ENCODE peak calls at places on chromosome 14, in nine cellular contexts. X is cardiac muscle cell; U is prostate gland; P is CD8-positive, alpha-beta T cell; S is psoas muscle; N is left ventricle myocardium inferior; F is aorta; B is H9; M is heart left ventricle. L is an unnamed sample.

GRCh38 chr14:102737402-102738372 is 39.6 kb upstream of the TRAF3 start:
- DNase-seq in X (no peak), U (no peak), P (no peak), S (no peak), N (no peak), F (peak), B (no peak), M (no peak), L (no peak)

GRCh38 chr14:105499256-105500035 is 8.4 kb downstream of the TEDC1 start:
- DNase-seq in X (no peak), U (no peak), P (no peak), S (no peak), N (no peak), F (peak), B (peak), M (peak), L (no peak)

GRCh38 chr14:25150934-25151790 is 101.2 kb upstream of the STXBP6 start:
- DNase-seq in X (peak), U (no peak), P (no peak), S (no peak), N (no peak), F (no peak), B (no peak), M (no peak), L (no peak)

GRCh38 chr14:83071888-83072501 is 1538.3 kb upstream of the SEL1L start:
- DNase-seq in X (peak), U (no peak), P (no peak), S (no peak), N (no peak), F (no peak), B (no peak), M (no peak), L (no peak)

GRCh38 chr14:24013654-24014514 is 25.2 kb downstream of the DHRS4L2 start:
- DNase-seq in X (peak), U (peak), P (peak), S (no peak), N (no peak), F (no peak), B (peak), M (peak), L (no peak)

GRCh38 chr14:58768977-58769376 is 131.2 kb downstream of the DACT1 start:
- DNase-seq in X (no peak), U (no peak), P (no peak), S (no peak), N (no peak), F (no peak), B (peak), M (no peak), L (no peak)

GRCh38 chr14:56087824-56088571 is 30.2 kb upstream of the PELI2 start:
- DNase-seq in X (no peak), U (peak), P (no peak), S (no peak), N (no peak), F (no peak), B (no peak), M (no peak), L (no peak)

GRCh38 chr14:90816686-90817436 is 631 bp upstream of the TTC7B start:
- DNase-seq in X (no peak), U (no peak), P (no peak), S (no peak), N (no peak), F (no peak), B (no peak), M (no peak), L (no peak)

GRCh38 chr14:98578204-98578603 is 693.8 kb downstream of the BCL11B start:
- DNase-seq in X (no peak), U (no peak), P (no peak), S (no peak), N (no peak), F (no peak), B (no peak), M (no peak), L (no peak)

GRCh38 chr14:35849122-35849521 is 23.0 kb downstream of the BRMS1L start:
- DNase-seq in X (no peak), U (no peak), P (no peak), S (no peak), N (no peak), F (no peak), B (no peak), M (no peak), L (no peak)

GRCh38 chr14:64074961-64075619 is 219.1 kb downstream of the ESR2 start:
- DNase-seq in X (peak), U (no peak), P (no peak), S (no peak), N (no peak), F (no peak), B (no peak), M (no peak), L (no peak)

GRCh38 chr14:75563931-75564330 is 14.5 kb upstream of the FLVCR2 start:
- DNase-seq in X (no peak), U (no peak), P (no peak), S (no peak), N (no peak), F (no peak), B (no peak), M (no peak), L (no peak)

GRCh38 chr14:68199465-68200145 is 380.0 kb downstream of the RAD51B start:
- DNase-seq in X (peak), U (peak), P (no peak), S (no peak), N (peak), F (no peak), B (peak), M (peak), L (no peak)

GRCh38 chr14:31990959-31991541 is 86.1 kb upstream of the ARHGAP5 start:
- DNase-seq in X (peak), U (no peak), P (no peak), S (no peak), N (no peak), F (no peak), B (no peak), M (no peak), L (no peak)

GRCh38 chr14:61540931-61541330 is 154.4 kb upstream of the HIF1A start:
- DNase-seq in X (no peak), U (no peak), P (no peak), S (no peak), N (no peak), F (no peak), B (no peak), M (no peak), L (no peak)

GRCh38 chr14:61536661-61537566 is 158.4 kb upstream of the HIF1A start:
- DNase-seq in X (no peak), U (no peak), P (no peak), S (no peak), N (no peak), F (no peak), B (no peak), M (no peak), L (no peak)

GRCh38 chr14:61537567-61538463 is 157.5 kb upstream of the HIF1A start:
- DNase-seq in X (peak), U (peak), P (no peak), S (no peak), N (no peak), F (no peak), B (peak), M (no peak), L (no peak)

GRCh38 chr14:61539631-61540030 is 155.7 kb upstream of the HIF1A start:
- DNase-seq in X (no peak), U (no peak), P (no peak), S (no peak), N (no peak), F (no peak), B (no peak), M (no peak), L (no peak)

DNA sequence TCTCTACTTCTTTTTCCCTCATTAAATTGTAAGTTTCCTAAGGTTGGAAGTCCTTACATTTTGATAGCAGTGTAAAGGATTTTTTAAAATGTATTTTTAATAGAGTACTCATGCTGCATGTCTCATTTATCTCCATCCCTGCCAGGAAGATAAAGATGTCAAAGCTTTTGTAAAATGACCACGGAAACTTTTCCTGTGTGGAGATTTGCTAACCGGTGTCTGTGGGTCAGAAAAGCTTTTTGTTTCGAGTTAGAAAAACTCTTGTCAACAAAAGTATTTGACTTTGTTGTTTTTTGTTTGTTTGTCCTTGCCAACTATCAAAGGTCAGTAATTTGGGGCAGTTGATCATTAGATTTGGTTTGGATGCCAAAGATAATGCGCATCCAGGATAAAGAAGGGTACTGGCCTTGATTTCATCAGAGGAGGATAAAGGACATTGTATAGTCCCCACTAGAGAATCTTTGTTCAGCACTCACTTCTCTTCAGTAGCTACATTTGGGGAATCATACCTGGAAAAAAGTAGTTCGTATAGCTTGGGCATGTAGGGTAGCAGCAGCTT is 156.8 kb upstream of the HIF1A start:
- DNase-seq in X (no peak), U (no peak), P (no peak), S (no peak), N (no peak), F (no peak), B (no peak), M (no peak), L (no peak)
- H3K27ac ChIP-seq in X (no peak), U (peak), P (no peak), S (peak), N (peak), F (no peak), B (no peak), M (no peak), L (peak)

GRCh38 chr14:71701990-71702389 is 230.2 kb upstream of the RGS6 start:
- DNase-seq in X (no peak), U (no peak), P (no peak), S (no peak), N (no peak), F (no peak), B (no peak), M (no peak), L (no peak)
- H3K27ac ChIP-seq in X (no peak), U (no peak), P (no peak), S (no peak), N (no peak), F (no peak), B (no peak), M (no peak), L (no peak)

GRCh38 chr14:33567736-33568124 is 383.1 kb downstream of the EGLN3 start:
- DNase-seq in X (peak), U (no peak), P (no peak), S (no peak), N (no peak), F (no peak), B (no peak), M (no peak), L (no peak)
- H3K27ac ChIP-seq in X (no peak), U (no peak), P (no peak), S (no peak), N (no peak), F (no peak), B (no peak), M (no peak), L (no peak)

DNA sequence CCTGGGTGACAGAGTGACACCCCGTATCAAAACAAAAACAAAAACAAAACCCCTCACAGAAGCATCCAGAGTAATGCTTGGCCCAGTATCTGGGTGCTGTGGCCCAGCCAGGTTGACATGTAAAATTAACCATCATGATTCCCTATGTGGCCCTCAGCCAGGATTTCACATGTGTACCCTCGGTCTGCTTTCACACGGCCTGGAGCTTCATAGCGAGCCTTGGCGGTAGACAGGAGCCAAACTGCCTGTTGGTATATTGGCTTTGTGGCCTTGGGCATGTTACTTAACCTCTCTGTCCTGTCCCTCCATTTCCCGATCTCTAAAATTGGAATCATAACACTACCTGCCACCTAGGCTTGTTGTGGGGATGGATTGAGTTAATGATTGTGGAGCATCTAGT is 65.5 kb downstream of the ADCK1 start:
- DNase-seq in X (no peak), U (no peak), P (no peak), S (no peak), N (no peak), F (no peak), B (no peak), M (no peak), L (no peak)
- H3K27ac ChIP-seq in X (no peak), U (no peak), P (no peak), S (no peak), N (no peak), F (no peak), B (no peak), M (no peak), L (no peak)

GRCh38 chr14:39181026-39181692 is 6.1 kb downstream of the PNN start:
- DNase-seq in X (no peak), U (no peak), P (no peak), S (no peak), N (no peak), F (no peak), B (no peak), M (no peak), L (no peak)
- H3K27ac ChIP-seq in X (no peak), U (no peak), P (no peak), S (no peak), N (no peak), F (no peak), B (no peak), M (no peak), L (no peak)

DNA sequence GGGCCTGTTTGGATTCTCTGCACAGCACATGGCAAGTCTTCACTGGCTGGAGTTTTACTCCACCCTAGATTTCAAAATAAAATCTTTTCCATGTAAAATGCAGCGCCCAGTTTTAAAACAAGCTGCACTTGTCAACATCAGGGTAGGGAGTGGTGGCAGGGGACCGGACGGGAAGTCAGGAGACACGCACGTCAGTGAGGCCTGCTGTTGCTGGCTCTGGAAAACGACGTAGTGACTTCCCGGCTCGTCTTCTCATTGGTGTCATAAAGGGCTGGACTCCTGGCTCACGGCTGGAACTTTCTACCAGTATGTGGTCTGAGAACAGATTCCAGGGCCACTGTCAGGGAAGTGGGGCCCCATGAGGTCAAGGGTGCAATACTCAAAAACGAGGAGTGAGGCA is 64.1 kb upstream of the FOXN3 start:
- DNase-seq in X (no peak), U (no peak), P (no peak), S (peak), N (peak), F (no peak), B (no peak), M (peak), L (no peak)
- H3K27ac ChIP-seq in X (peak), U (no peak), P (no peak), S (no peak), N (peak), F (no peak), B (no peak), M (peak), L (no peak)

DNA sequence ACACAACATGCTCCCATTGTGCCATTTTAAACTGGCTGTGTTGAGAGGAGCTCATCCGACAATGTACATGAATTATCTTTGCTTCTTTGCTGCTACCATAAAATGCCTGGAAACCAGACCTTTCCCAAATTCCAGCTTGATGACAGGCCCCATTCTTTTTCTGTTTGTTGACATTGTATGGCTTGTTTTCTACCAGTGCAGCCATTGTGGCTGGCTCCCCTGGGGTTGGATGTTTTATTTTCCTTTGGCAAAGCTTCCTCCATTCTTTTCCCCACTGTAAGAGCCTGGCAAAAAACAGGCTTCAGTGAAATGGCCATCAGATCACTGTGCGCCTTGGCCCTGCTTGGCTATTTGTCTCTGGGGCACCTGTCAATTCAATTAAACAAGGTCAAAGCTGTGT is 532.5 kb downstream of the VRK1 start:
- DNase-seq in X (no peak), U (no peak), P (no peak), S (no peak), N (no peak), F (no peak), B (no peak), M (no peak), L (no peak)
- H3K27ac ChIP-seq in X (no peak), U (no peak), P (no peak), S (no peak), N (no peak), F (no peak), B (no peak), M (no peak), L (no peak)

L was measured in lower lobe of right lung.